ENCODE peak calls at places on chromosomes 16 and 17, in ten cellular contexts. M is fibroblast of mammary gland, G is ovary, S is heart right ventricle, C is A549, O is tibial artery, P is astrocyte of the cerebellum, W is foreskin fibroblast, X is fibroblast of the aortic adventitia, F is epithelial cell of esophagus. D is an unnamed sample.

GRCh38 chr17:51423421-51424160 is 163.2 kb downstream of the UTP18 start:
- DNase-seq in M (no peak), W (no peak), O (no peak), S (no peak), C (peak), F (no peak), G (no peak), X (no peak), P (no peak), D (no peak)

GRCh38 chr16:84593825-84594724 is 23.8 kb downstream of the COTL1 start:
- DNase-seq in F (no peak), C (no peak), G (peak), X (no peak), W (no peak), M (peak), S (no peak), O (no peak), P (no peak), D (no peak)

GRCh38 chr17:1473170-1473569 is 17.1 kb upstream of the CRK start:
- DNase-seq in G (no peak), W (no peak), O (no peak), C (no peak), F (no peak), P (no peak), S (no peak), M (no peak), X (no peak), D (no peak)

GRCh38 chr17:80980397-80981061 is 11.1 kb upstream of the CHMP6 start:
- DNase-seq in G (no peak), C (no peak), F (peak), W (peak), O (no peak), M (peak), X (peak), S (no peak), P (no peak), D (peak)

GRCh38 chr16:30747331-30747730 is 894 bp upstream of the PHKG2 start:
- DNase-seq in P (no peak), W (peak), S (no peak), X (peak), F (peak), M (peak), C (no peak), G (no peak), O (no peak), D (peak)

GRCh38 chr16:84699712-84700517 is at the start of gene USP10:
- DNase-seq in S (peak), O (peak), X (peak), W (peak), M (peak), P (no peak), G (peak), F (peak), C (peak), D (peak)

GRCh38 chr17:65588194-65588808 is 26.9 kb upstream of the AXIN2 start:
- DNase-seq in P (no peak), S (no peak), C (peak), F (no peak), W (no peak), O (no peak), G (no peak), X (peak), M (no peak), D (no peak)

GRCh38 chr16:76787394-76787793 is 403.6 kb upstream of the MON1B start:
- DNase-seq in S (no peak), O (no peak), G (no peak), X (no peak), W (no peak), F (peak), P (no peak), M (peak), C (no peak), D (no peak)

GRCh38 chr17:43928606-43929005 is 13.7 kb downstream of the PPY start:
- DNase-seq in O (no peak), F (no peak), G (no peak), S (no peak), M (no peak), X (no peak), C (no peak), P (no peak), W (no peak), D (no peak)

GRCh38 chr17:57619061-57619937 is 125.8 kb downstream of the CCDC182 start:
- DNase-seq in W (peak), P (no peak), M (peak), S (no peak), X (no peak), F (no peak), G (no peak), O (peak), C (no peak), D (peak)

GRCh38 chr16:10871157-10871991 is 5.6 kb upstream of the CIITA start:
- DNase-seq in P (peak), O (peak), M (peak), W (peak), C (no peak), G (no peak), S (peak), F (peak), X (peak), D (peak)

GRCh38 chr17:16040710-16041251 is 41.2 kb downstream of the TTC19 start:
- DNase-seq in X (peak), M (peak), O (no peak), G (peak), S (no peak), C (no peak), F (no peak), P (peak), W (peak), D (peak)

GRCh38 chr16:3348547-3349167 is 7.0 kb upstream of the OR2C1 start:
- DNase-seq in S (peak), G (no peak), C (no peak), M (no peak), P (no peak), X (no peak), F (no peak), O (no peak), W (no peak), D (no peak)

GRCh38 chr17:75889454-75889853 is 7.3 kb downstream of the TRIM65 start:
- DNase-seq in M (no peak), G (no peak), S (no peak), C (no peak), P (no peak), X (no peak), W (no peak), F (no peak), O (no peak), D (no peak)

GRCh38 chr17:77264617-77265230 is 124.0 kb downstream of the SEC14L1 start:
- DNase-seq in F (no peak), P (no peak), M (no peak), S (no peak), X (no peak), O (no peak), G (no peak), W (no peak), C (no peak), D (no peak)

GRCh38 chr16:11258553-11259287 is 2.7 kb upstream of the SOCS1 start:
- DNase-seq in F (no peak), P (no peak), C (no peak), M (no peak), W (no peak), X (peak), O (peak), S (peak), G (peak), D (peak)

GRCh38 chr17:42748202-42748905 is 3.5 kb upstream of the EZH1 start:
- DNase-seq in C (no peak), X (no peak), S (peak), G (peak), F (no peak), O (no peak), P (no peak), W (no peak), M (no peak), D (no peak)

GRCh38 chr17:43757171-43757660 is 1.4 kb downstream of the SOST start:
- DNase-seq in G (no peak), W (no peak), P (no peak), O (no peak), F (no peak), S (no peak), X (no peak), M (no peak), C (no peak), D (no peak)

GRCh38 chr17:39904990-39905288 is 13.5 kb downstream of the GSDMB start:
- DNase-seq in X (no peak), S (no peak), G (no peak), C (no peak), M (no peak), W (no peak), F (no peak), P (no peak), O (no peak), D (no peak)
- TF ChIP-seq CTCF in X (no peak), S (no peak), G (no peak), C (no peak), M (no peak), W (no peak), F (no peak), P (no peak), O (no peak), D (no peak)

DNA sequence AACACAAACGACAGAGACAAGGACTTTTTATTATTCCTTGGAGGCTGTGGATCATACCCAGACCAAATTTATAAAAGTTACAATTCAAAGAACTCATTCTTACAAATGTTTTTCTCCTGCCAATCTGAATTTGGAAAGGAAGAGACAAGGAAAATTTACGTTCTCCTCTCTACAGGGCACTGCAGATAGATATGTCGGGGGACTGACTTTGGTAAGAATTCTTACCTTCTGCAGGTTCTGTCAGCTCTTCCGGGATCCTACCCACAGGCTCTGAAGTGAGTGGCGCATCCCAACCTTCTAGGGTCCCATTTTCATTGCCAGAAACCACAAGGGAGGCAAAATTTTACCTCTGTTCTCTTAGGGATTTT is 2.2 kb upstream of the SLFN12L start:
- DNase-seq in X (no peak), W (no peak), M (no peak), S (no peak), C (no peak), F (no peak), G (no peak), O (no peak), P (no peak), D (no peak)
- H3K4me3 ChIP-seq in X (no peak), W (no peak), M (no peak), S (peak), C (no peak), F (no peak), G (no peak), O (no peak), P (no peak), D (no peak)

GRCh38 chr17:73645050-73645871 is 1.0 kb upstream of the SDK2 start:
- DNase-seq in S (peak), C (peak), F (peak), M (peak), W (peak), G (peak), X (no peak), O (no peak), P (no peak), D (peak)
- TF ChIP-seq CTCF in S (no peak), C (peak), F (no peak), M (no peak), W (no peak), G (no peak), X (no peak), O (no peak), P (no peak), D (no peak)

GRCh38 chr16:53068423-53068833 is 13.6 kb downstream of the CHD9 start:
- DNase-seq in W (no peak), G (no peak), S (no peak), C (no peak), P (no peak), M (no peak), X (no peak), F (no peak), O (no peak), D (no peak)
- H3K4me3 ChIP-seq in W (no peak), G (no peak), S (no peak), C (no peak), P (no peak), M (no peak), X (no peak), F (no peak), O (no peak), D (no peak)

DNA sequence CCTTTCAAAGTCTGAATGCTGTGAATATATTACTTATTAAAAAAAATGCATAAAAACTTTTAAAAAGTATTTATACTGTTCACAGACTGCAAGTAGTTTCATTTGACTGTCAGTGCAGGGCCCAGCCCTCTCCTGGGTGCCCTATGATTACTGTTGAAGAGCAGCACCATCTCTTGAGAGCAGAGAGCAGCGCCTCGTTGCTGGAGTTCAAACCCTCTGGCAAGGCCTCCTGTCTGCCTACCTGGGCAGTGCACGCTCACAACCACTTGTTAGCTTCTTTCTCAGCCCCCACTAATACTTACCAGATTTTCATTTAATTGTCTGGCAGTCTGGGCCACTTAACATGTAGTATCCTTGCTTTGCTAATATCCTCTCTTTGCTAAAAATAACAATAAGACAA is 233.4 kb downstream of the PHKB start:
- DNase-seq in F (no peak), X (no peak), G (no peak), W (no peak), M (no peak), C (no peak), S (no peak), P (no peak), O (no peak), D (no peak)
- TF ChIP-seq CTCF in F (no peak), X (no peak), G (no peak), W (no peak), M (no peak), C (no peak), S (no peak), P (no peak), O (no peak), D (no peak)

GRCh38 chr17:38970128-38970527 is 2.9 kb upstream of the FBXO47 start:
- DNase-seq in W (no peak), F (no peak), X (no peak), O (no peak), G (no peak), C (no peak), M (no peak), P (no peak), S (no peak), D (no peak)

GRCh38 chr17:38969281-38969680 is 2.1 kb upstream of the FBXO47 start:
- DNase-seq in X (no peak), G (peak), M (no peak), F (no peak), W (no peak), P (no peak), O (no peak), S (no peak), C (no peak), D (no peak)

GRCh38 chr17:38970804-38971203 is 3.6 kb upstream of the FBXO47 start:
- DNase-seq in G (no peak), F (peak), P (no peak), M (no peak), O (no peak), W (no peak), C (no peak), X (no peak), S (no peak), D (no peak)

GRCh38 chr17:38967290-38967738 is at the start of gene FBXO47:
- DNase-seq in G (peak), F (peak), O (peak), S (peak), M (peak), P (peak), W (peak), C (peak), X (peak), D (peak)
- H3K4me3 ChIP-seq in G (no peak), F (peak), O (peak), S (peak), M (peak), P (peak), W (peak), C (peak), X (peak), D (peak)